ENCODE peak calls at places on chromosomes 1 and 21, in seven cellular contexts. One of them, this sample, is unnamed.

GRCh38 chr1:21341022-21341421 is 50.8 kb upstream of the ECE1 start:
- DNase-seq in HCT116: no peak
- DNase-seq in A549: no peak
- DNase-seq in tibial nerve: no peak
- DNase-seq in IMR-90: no peak
- DNase-seq in ovary: no peak
- DNase-seq in stomach: no peak
- DNase-seq in this sample: no peak

GRCh38 chr1:68207129-68207689 is 25.1 kb downstream of the WLS start:
- DNase-seq in HCT116: no peak
- DNase-seq in A549: no peak
- DNase-seq in tibial nerve: no peak
- DNase-seq in IMR-90: peak; percentile 64
- DNase-seq in ovary: no peak
- DNase-seq in stomach: no peak
- DNase-seq in this sample: no peak

GRCh38 chr1:2451744-2452582 is 24.1 kb upstream of the PLCH2 start:
- DNase-seq in HCT116: no peak
- DNase-seq in A549: peak; percentile 81
- DNase-seq in tibial nerve: no peak
- DNase-seq in IMR-90: peak; percentile 94
- DNase-seq in ovary: no peak
- DNase-seq in stomach: no peak
- DNase-seq in this sample: no peak

GRCh38 chr1:40794915-40795715 is 11.5 kb downstream of the KCNQ4 start:
- DNase-seq in HCT116: no peak
- DNase-seq in A549: no peak
- DNase-seq in tibial nerve: no peak
- DNase-seq in IMR-90: no peak
- DNase-seq in ovary: no peak
- DNase-seq in stomach: no peak
- DNase-seq in this sample: no peak

GRCh38 chr1:167706931-167707877 is 14.6 kb upstream of the MPZL1 start:
- DNase-seq in HCT116: no peak
- DNase-seq in A549: no peak
- DNase-seq in tibial nerve: no peak
- DNase-seq in IMR-90: no peak
- DNase-seq in ovary: no peak
- DNase-seq in stomach: no peak
- DNase-seq in this sample: no peak

GRCh38 chr1:147628441-147628840 is 41.9 kb downstream of the ACP6 start:
- DNase-seq in HCT116: no peak
- DNase-seq in A549: no peak
- DNase-seq in tibial nerve: no peak
- DNase-seq in IMR-90: no peak
- DNase-seq in ovary: no peak
- DNase-seq in stomach: no peak
- DNase-seq in this sample: no peak

GRCh38 chr1:171911506-171911905 is 70.2 kb downstream of the DNM3 start:
- DNase-seq in HCT116: no peak
- DNase-seq in A549: no peak
- DNase-seq in tibial nerve: no peak
- DNase-seq in IMR-90: no peak
- DNase-seq in ovary: no peak
- DNase-seq in stomach: no peak
- DNase-seq in this sample: no peak

GRCh38 chr1:203346060-203346754 is 4.7 kb downstream of the FMOD start:
- DNase-seq in HCT116: no peak
- DNase-seq in A549: no peak
- DNase-seq in tibial nerve: peak; percentile 47
- DNase-seq in IMR-90: no peak
- DNase-seq in ovary: no peak
- DNase-seq in stomach: no peak
- DNase-seq in this sample: no peak

GRCh38 chr1:53631622-53632310 is 107.2 kb downstream of the GLIS1 start:
- DNase-seq in HCT116: no peak
- DNase-seq in A549: no peak
- DNase-seq in tibial nerve: no peak
- DNase-seq in IMR-90: no peak
- DNase-seq in ovary: no peak
- DNase-seq in stomach: peak; percentile 14
- DNase-seq in this sample: no peak

GRCh38 chr1:172903581-172904220 is 147.0 kb downstream of the TNFSF18 start:
- DNase-seq in HCT116: no peak
- DNase-seq in A549: no peak
- DNase-seq in tibial nerve: no peak
- DNase-seq in IMR-90: peak; percentile 82
- DNase-seq in ovary: no peak
- DNase-seq in stomach: no peak
- DNase-seq in this sample: no peak

GRCh38 chr1:53558916-53559315 is 99.7 kb downstream of the DMRTB1 start:
- DNase-seq in HCT116: no peak
- DNase-seq in A549: no peak
- DNase-seq in tibial nerve: no peak
- DNase-seq in IMR-90: no peak
- DNase-seq in ovary: no peak
- DNase-seq in stomach: no peak
- DNase-seq in this sample: no peak

GRCh38 chr1:209383907-209384709 is 199.4 kb upstream of the CAMK1G start:
- DNase-seq in HCT116: no peak
- DNase-seq in A549: no peak
- DNase-seq in tibial nerve: no peak
- DNase-seq in IMR-90: no peak
- DNase-seq in ovary: no peak
- DNase-seq in stomach: no peak
- DNase-seq in this sample: no peak

GRCh38 chr1:1021010-1021845 is 1.3 kb downstream of the AGRN start:
- DNase-seq in HCT116: no peak
- DNase-seq in A549: no peak
- DNase-seq in tibial nerve: no peak
- DNase-seq in IMR-90: peak; percentile 72
- DNase-seq in ovary: peak; percentile 55
- DNase-seq in stomach: peak; percentile 80
- DNase-seq in this sample: peak; percentile 84

GRCh38 chr1:178806665-178807300 is 64.1 kb downstream of the ANGPTL1 start:
- DNase-seq in HCT116: no peak
- DNase-seq in A549: no peak
- DNase-seq in tibial nerve: no peak
- DNase-seq in IMR-90: no peak
- DNase-seq in ovary: no peak
- DNase-seq in stomach: no peak
- DNase-seq in this sample: no peak

GRCh38 chr1:224644553-224645154 is 28.5 kb downstream of the CNIH3 start:
- DNase-seq in HCT116: peak; percentile 47
- DNase-seq in A549: peak; percentile 67
- DNase-seq in tibial nerve: peak; percentile 45
- DNase-seq in IMR-90: peak; percentile 55
- DNase-seq in ovary: no peak
- DNase-seq in stomach: peak; percentile 39
- DNase-seq in this sample: peak; percentile 39

GRCh38 chr1:6393400-6394187 is at the start of gene ACOT7:
- DNase-seq in HCT116: peak; percentile 69
- DNase-seq in A549: peak; percentile 68
- DNase-seq in tibial nerve: peak; percentile 80
- DNase-seq in IMR-90: peak; percentile 78
- DNase-seq in ovary: peak; percentile 83
- DNase-seq in stomach: peak; percentile 90
- DNase-seq in this sample: peak; percentile 88

GRCh38 chr1:214670098-214670497 is 67.1 kb downstream of the CENPF start:
- DNase-seq in HCT116: no peak
- DNase-seq in A549: no peak
- DNase-seq in tibial nerve: peak; percentile 76
- DNase-seq in IMR-90: peak; percentile 65
- DNase-seq in ovary: peak; percentile 86
- DNase-seq in stomach: peak; percentile 33
- DNase-seq in this sample: peak; percentile 53

GRCh38 chr1:2127181-2128145 is 67.1 kb downstream of the FAAP20 start:
- DNase-seq in HCT116: no peak
- DNase-seq in A549: no peak
- DNase-seq in tibial nerve: no peak
- DNase-seq in IMR-90: no peak
- DNase-seq in ovary: no peak
- DNase-seq in stomach: no peak
- DNase-seq in this sample: peak; percentile 89

GRCh38 chr1:79852004-79852403 is 845.5 kb upstream of the ADGRL4 start:
- DNase-seq in HCT116: peak; percentile 10
- DNase-seq in A549: no peak
- DNase-seq in tibial nerve: no peak
- DNase-seq in IMR-90: no peak
- DNase-seq in ovary: no peak
- DNase-seq in stomach: no peak
- DNase-seq in this sample: no peak

GRCh38 chr1:8342325-8342724 is 24.4 kb downstream of the SLC45A1 start:
- DNase-seq in HCT116: no peak
- DNase-seq in A549: no peak
- DNase-seq in tibial nerve: no peak
- DNase-seq in IMR-90: peak; percentile 58
- DNase-seq in ovary: peak; percentile 24
- DNase-seq in stomach: no peak
- DNase-seq in this sample: no peak

GRCh38 chr1:25178917-25179571 is 53.3 kb downstream of the SYF2 start:
- DNase-seq in HCT116: no peak
- DNase-seq in A549: no peak
- DNase-seq in tibial nerve: no peak
- DNase-seq in IMR-90: peak; percentile 22
- DNase-seq in ovary: no peak
- DNase-seq in stomach: peak; percentile 54
- DNase-seq in this sample: no peak

GRCh38 chr1:209689484-209689883 is 14.3 kb downstream of the G0S2 start:
- DNase-seq in HCT116: no peak
- DNase-seq in A549: no peak
- DNase-seq in tibial nerve: no peak
- DNase-seq in IMR-90: no peak
- DNase-seq in ovary: no peak
- DNase-seq in stomach: peak; percentile 44
- DNase-seq in this sample: peak; percentile 41

GRCh38 chr21:39863111-39863510 is 4.1 kb upstream of the PCP4 start:
- DNase-seq in HCT116: no peak
- DNase-seq in A549: no peak
- DNase-seq in tibial nerve: no peak
- DNase-seq in IMR-90: no peak
- DNase-seq in ovary: no peak
- DNase-seq in stomach: peak; percentile 63
- DNase-seq in this sample: peak; percentile 91

DNA sequence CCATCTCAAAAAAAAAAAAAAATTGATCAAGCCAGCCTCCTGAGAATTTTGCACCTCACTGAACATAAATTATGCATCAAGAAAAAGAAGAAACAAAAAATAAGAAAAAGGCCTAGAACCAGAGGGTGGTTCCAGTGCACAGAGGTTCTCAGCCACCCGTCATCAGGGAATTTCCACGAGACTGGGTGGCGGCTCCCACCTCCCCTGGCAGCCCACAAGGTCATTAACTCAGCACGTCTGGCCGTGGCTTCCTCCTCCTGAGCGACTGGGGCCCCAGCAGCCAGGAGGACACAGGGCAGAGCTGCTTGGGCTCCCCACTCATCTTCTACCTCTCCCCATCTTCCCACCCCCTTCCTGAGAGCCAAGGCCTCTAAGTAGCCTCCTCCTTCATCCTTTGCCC is 15.7 kb upstream of the TMEM51 start:
- DNase-seq in HCT116: no peak
- DNase-seq in A549: no peak
- DNase-seq in tibial nerve: no peak
- DNase-seq in IMR-90: no peak
- DNase-seq in ovary: no peak
- DNase-seq in stomach: no peak
- DNase-seq in this sample: no peak
- TF ChIP-seq POLR2A in HCT116: no peak
- TF ChIP-seq POLR2A in A549: no peak
- TF ChIP-seq POLR2A in tibial nerve: no peak
- TF ChIP-seq POLR2A in IMR-90: no peak
- TF ChIP-seq POLR2A in ovary: no peak
- TF ChIP-seq POLR2A in stomach: no peak
- TF ChIP-seq POLR2A in this sample: no peak

DNA sequence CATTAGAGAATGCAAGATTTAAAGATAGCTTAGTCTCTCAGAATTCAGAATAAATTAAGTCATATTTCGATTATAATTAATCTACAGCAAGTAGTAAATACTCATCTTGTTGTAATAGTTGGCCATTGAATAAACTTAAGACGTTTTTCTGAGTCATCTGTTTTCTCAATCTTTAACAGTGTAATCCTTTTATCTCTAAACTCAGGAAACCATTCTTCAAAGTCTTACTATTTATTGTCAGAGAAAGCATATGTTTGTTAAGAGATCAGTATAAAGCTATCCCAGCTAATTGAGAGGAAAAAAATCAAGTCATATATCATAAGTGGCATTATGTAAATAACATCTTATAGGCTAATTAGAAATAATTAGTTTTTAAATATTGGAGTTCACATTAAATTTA is 201.2 kb upstream of the ADAMTS5 start:
- DNase-seq in HCT116: no peak
- DNase-seq in A549: no peak
- DNase-seq in tibial nerve: no peak
- DNase-seq in IMR-90: peak; percentile 51
- DNase-seq in ovary: no peak
- DNase-seq in stomach: no peak
- DNase-seq in this sample: no peak
- H3K27ac ChIP-seq in HCT116: no peak overlapping the region
- H3K27ac ChIP-seq in A549: no peak overlapping the region
- H3K27ac ChIP-seq in tibial nerve: no peak overlapping the region
- H3K27ac ChIP-seq in IMR-90: no peak overlapping the region
- H3K27ac ChIP-seq in ovary: no peak overlapping the region
- H3K27ac ChIP-seq in stomach: no peak overlapping the region
- H3K27ac ChIP-seq in this sample: no peak overlapping the region

DNA sequence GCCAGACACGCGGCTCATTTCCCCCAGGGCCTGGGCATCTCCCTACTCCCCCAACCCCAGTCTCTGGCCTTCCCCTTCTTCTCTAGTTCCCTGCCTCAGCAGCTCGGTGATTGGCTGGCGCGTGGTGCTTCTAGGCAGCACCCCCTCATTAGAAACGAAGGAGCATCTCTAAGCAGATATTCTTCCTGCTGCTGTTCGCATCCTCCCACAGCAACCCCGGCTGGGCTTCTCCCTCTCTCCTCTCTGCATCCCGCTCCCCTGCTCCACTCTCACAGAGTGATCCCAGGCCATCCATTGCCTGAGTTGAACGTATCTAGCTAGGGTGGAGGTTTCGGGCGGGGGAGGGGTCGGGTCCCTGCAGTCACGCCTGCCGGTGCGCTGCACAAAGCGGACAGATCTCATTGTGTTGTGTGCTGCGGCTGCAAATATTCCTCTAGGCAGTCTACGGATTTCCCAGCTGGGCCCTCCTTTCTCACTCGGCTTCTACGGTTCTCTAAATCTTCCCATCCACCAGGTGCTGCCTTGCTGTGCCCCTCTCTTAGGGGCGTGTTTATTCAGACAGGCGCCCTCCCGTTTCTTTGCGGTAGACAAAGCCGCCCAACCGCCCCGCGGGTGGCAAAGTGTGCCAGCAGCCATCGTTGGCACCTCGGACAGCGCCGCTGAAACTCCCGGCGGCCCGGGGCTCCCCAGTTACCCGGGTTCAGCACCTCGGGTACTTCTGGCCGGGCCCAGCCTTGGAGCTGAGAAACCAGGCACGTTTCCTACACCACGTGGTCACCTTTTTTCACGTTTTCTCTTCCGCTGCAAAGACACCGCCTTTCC is 2.2 kb downstream of the CACNA1E start:
- DNase-seq in HCT116: no peak
- DNase-seq in A549: no peak
- DNase-seq in tibial nerve: no peak
- DNase-seq in IMR-90: no peak
- DNase-seq in ovary: no peak
- DNase-seq in stomach: no peak
- DNase-seq in this sample: peak; percentile 43
- TF ChIP-seq POLR2A in HCT116: no peak
- TF ChIP-seq POLR2A in A549: no peak
- TF ChIP-seq POLR2A in tibial nerve: no peak
- TF ChIP-seq POLR2A in IMR-90: no peak
- TF ChIP-seq POLR2A in ovary: no peak
- TF ChIP-seq POLR2A in stomach: no peak
- TF ChIP-seq POLR2A in this sample: no peak

GRCh38 chr1:12760256-12760795 is 13.2 kb upstream of the PRAMEF12 start:
- DNase-seq in HCT116: peak; percentile 12
- DNase-seq in A549: peak; percentile 45
- DNase-seq in tibial nerve: no peak
- DNase-seq in IMR-90: no peak
- DNase-seq in ovary: no peak
- DNase-seq in stomach: no peak
- DNase-seq in this sample: no peak
- H3K27ac ChIP-seq in HCT116: no peak overlapping the region
- H3K27ac ChIP-seq in A549: no peak overlapping the region
- H3K27ac ChIP-seq in tibial nerve: no peak overlapping the region
- H3K27ac ChIP-seq in IMR-90: no peak overlapping the region
- H3K27ac ChIP-seq in ovary: no peak overlapping the region
- H3K27ac ChIP-seq in stomach: no peak overlapping the region
- H3K27ac ChIP-seq in this sample: no peak overlapping the region